ENCODE peak calls at places on chromosomes 1 and 21, in seven cellular contexts. One of them, this sample, is unnamed.

GRCh38 chr1:44501022-44501910 is 96.2 kb downstream of the RNF220 start:
- DNase-seq in lower lobe of right lung: no peak
- DNase-seq in breast epithelium: no peak
- DNase-seq in fibroblast of lung: no peak
- DNase-seq in left ventricle myocardium inferior: no peak
- DNase-seq in kidney: no peak
- DNase-seq in endodermal cell: peak; percentile 80
- DNase-seq in this sample: no peak

GRCh38 chr1:226452981-226453380 is 45.1 kb upstream of the PARP1 start:
- DNase-seq in fibroblast of lung: no peak
- DNase-seq in kidney: no peak
- DNase-seq in left ventricle myocardium inferior: no peak
- DNase-seq in endodermal cell: no peak
- DNase-seq in lower lobe of right lung: no peak
- DNase-seq in breast epithelium: no peak
- DNase-seq in this sample: no peak

GRCh38 chr1:10900691-10901090 is 104.2 kb upstream of the CASZ1 start:
- DNase-seq in fibroblast of lung: no peak
- DNase-seq in endodermal cell: peak; percentile 71
- DNase-seq in lower lobe of right lung: no peak
- DNase-seq in kidney: peak; percentile 71
- DNase-seq in left ventricle myocardium inferior: no peak
- DNase-seq in breast epithelium: peak; percentile 76
- DNase-seq in this sample: no peak

GRCh38 chr1:43945898-43946243 is 879 bp upstream of the IPO13 start:
- DNase-seq in fibroblast of lung: no peak
- DNase-seq in endodermal cell: no peak
- DNase-seq in breast epithelium: no peak
- DNase-seq in lower lobe of right lung: no peak
- DNase-seq in kidney: no peak
- DNase-seq in left ventricle myocardium inferior: no peak
- DNase-seq in this sample: no peak

GRCh38 chr1:36083635-36084501 is at the start of gene TEKT2:
- DNase-seq in breast epithelium: no peak
- DNase-seq in fibroblast of lung: peak; percentile 18
- DNase-seq in endodermal cell: peak; percentile 92
- DNase-seq in kidney: peak; percentile 86
- DNase-seq in left ventricle myocardium inferior: no peak
- DNase-seq in lower lobe of right lung: no peak
- DNase-seq in this sample: no peak

GRCh38 chr1:160546942-160547341 is 23.9 kb upstream of the SLAMF6 start:
- DNase-seq in kidney: no peak
- DNase-seq in lower lobe of right lung: peak; percentile 59
- DNase-seq in breast epithelium: no peak
- DNase-seq in fibroblast of lung: no peak
- DNase-seq in endodermal cell: no peak
- DNase-seq in left ventricle myocardium inferior: no peak
- DNase-seq in this sample: no peak

GRCh38 chr1:225855503-225856285 is 26.5 kb downstream of the TMEM63A start:
- DNase-seq in breast epithelium: no peak
- DNase-seq in fibroblast of lung: no peak
- DNase-seq in lower lobe of right lung: peak; percentile 13
- DNase-seq in endodermal cell: no peak
- DNase-seq in kidney: no peak
- DNase-seq in left ventricle myocardium inferior: no peak
- DNase-seq in this sample: no peak

GRCh38 chr1:109928591-109929111 is 18.0 kb downstream of the CSF1 start:
- DNase-seq in breast epithelium: peak; percentile 62
- DNase-seq in lower lobe of right lung: no peak
- DNase-seq in left ventricle myocardium inferior: peak; percentile 77
- DNase-seq in endodermal cell: peak; percentile 48
- DNase-seq in kidney: peak; percentile 85
- DNase-seq in fibroblast of lung: peak; percentile 78
- DNase-seq in this sample: peak; percentile 64

GRCh38 chr1:214665606-214666110 is 62.7 kb downstream of the CENPF start:
- DNase-seq in kidney: no peak
- DNase-seq in fibroblast of lung: no peak
- DNase-seq in left ventricle myocardium inferior: no peak
- DNase-seq in breast epithelium: no peak
- DNase-seq in endodermal cell: no peak
- DNase-seq in lower lobe of right lung: no peak
- DNase-seq in this sample: no peak

GRCh38 chr1:153001382-153001781 is at the start of gene SPRR3:
- DNase-seq in left ventricle myocardium inferior: no peak
- DNase-seq in fibroblast of lung: no peak
- DNase-seq in kidney: no peak
- DNase-seq in breast epithelium: no peak
- DNase-seq in lower lobe of right lung: no peak
- DNase-seq in endodermal cell: no peak
- DNase-seq in this sample: no peak

GRCh38 chr1:58608945-58609344 is 31.9 kb upstream of the TACSTD2 start:
- DNase-seq in kidney: no peak
- DNase-seq in breast epithelium: no peak
- DNase-seq in endodermal cell: no peak
- DNase-seq in fibroblast of lung: no peak
- DNase-seq in lower lobe of right lung: no peak
- DNase-seq in left ventricle myocardium inferior: no peak
- DNase-seq in this sample: no peak

GRCh38 chr1:211480941-211481545 is 10.9 kb downstream of the RD3 start:
- DNase-seq in breast epithelium: no peak
- DNase-seq in left ventricle myocardium inferior: no peak
- DNase-seq in endodermal cell: no peak
- DNase-seq in lower lobe of right lung: no peak
- DNase-seq in kidney: no peak
- DNase-seq in fibroblast of lung: no peak
- DNase-seq in this sample: no peak

GRCh38 chr1:37634554-37635308 is at the start of gene RSPO1:
- DNase-seq in fibroblast of lung: peak; percentile 20
- DNase-seq in breast epithelium: no peak
- DNase-seq in endodermal cell: peak; percentile 73
- DNase-seq in lower lobe of right lung: no peak
- DNase-seq in left ventricle myocardium inferior: no peak
- DNase-seq in kidney: peak; percentile 78
- DNase-seq in this sample: no peak

GRCh38 chr1:154431586-154432373 is 26.6 kb downstream of the IL6R start:
- DNase-seq in left ventricle myocardium inferior: no peak
- DNase-seq in lower lobe of right lung: no peak
- DNase-seq in breast epithelium: no peak
- DNase-seq in fibroblast of lung: peak; percentile 95
- DNase-seq in endodermal cell: peak; percentile 38
- DNase-seq in kidney: no peak
- DNase-seq in this sample: peak; percentile 76

GRCh38 chr1:86705633-86705985 is 1.2 kb downstream of the SH3GLB1 start:
- DNase-seq in left ventricle myocardium inferior: no peak
- DNase-seq in endodermal cell: no peak
- DNase-seq in lower lobe of right lung: no peak
- DNase-seq in breast epithelium: no peak
- DNase-seq in kidney: no peak
- DNase-seq in fibroblast of lung: peak; percentile 29
- DNase-seq in this sample: no peak

GRCh38 chr1:61079898-61080336 is 2.4 kb upstream of the NFIA start:
- DNase-seq in breast epithelium: peak; percentile 84
- DNase-seq in kidney: peak; percentile 92
- DNase-seq in fibroblast of lung: peak; percentile 90
- DNase-seq in endodermal cell: peak; percentile 87
- DNase-seq in lower lobe of right lung: peak; percentile 70
- DNase-seq in left ventricle myocardium inferior: peak; percentile 85
- DNase-seq in this sample: peak; percentile 61

GRCh38 chr1:246497331-246497915 is 9.7 kb downstream of the SMYD3 start:
- DNase-seq in lower lobe of right lung: no peak
- DNase-seq in breast epithelium: no peak
- DNase-seq in endodermal cell: no peak
- DNase-seq in left ventricle myocardium inferior: no peak
- DNase-seq in fibroblast of lung: peak; percentile 85
- DNase-seq in kidney: no peak
- DNase-seq in this sample: no peak

GRCh38 chr1:88061106-88061829 is 622.8 kb upstream of the PKN2 start:
- DNase-seq in breast epithelium: peak; percentile 20
- DNase-seq in lower lobe of right lung: no peak
- DNase-seq in fibroblast of lung: peak; percentile 79
- DNase-seq in endodermal cell: peak; percentile 84
- DNase-seq in kidney: no peak
- DNase-seq in left ventricle myocardium inferior: no peak
- DNase-seq in this sample: no peak

GRCh38 chr1:150966011-150966410 is 8.6 kb downstream of the CERS2 start:
- DNase-seq in endodermal cell: no peak
- DNase-seq in left ventricle myocardium inferior: no peak
- DNase-seq in kidney: no peak
- DNase-seq in fibroblast of lung: no peak
- DNase-seq in breast epithelium: no peak
- DNase-seq in lower lobe of right lung: no peak
- DNase-seq in this sample: no peak

GRCh38 chr1:220487297-220487820 is 40.6 kb upstream of the MARK1 start:
- DNase-seq in breast epithelium: no peak
- DNase-seq in left ventricle myocardium inferior: no peak
- DNase-seq in endodermal cell: no peak
- DNase-seq in lower lobe of right lung: no peak
- DNase-seq in kidney: no peak
- DNase-seq in fibroblast of lung: peak; percentile 42
- DNase-seq in this sample: no peak

GRCh38 chr1:246639732-246640131 is 73.5 kb downstream of the CNST start:
- DNase-seq in fibroblast of lung: no peak
- DNase-seq in kidney: no peak
- DNase-seq in breast epithelium: no peak
- DNase-seq in endodermal cell: no peak
- DNase-seq in lower lobe of right lung: no peak
- DNase-seq in left ventricle myocardium inferior: peak; percentile 24
- DNase-seq in this sample: no peak

GRCh38 chr1:37764888-37765441 is at the start of gene EPHA10:
- DNase-seq in breast epithelium: no peak
- DNase-seq in fibroblast of lung: no peak
- DNase-seq in kidney: peak; percentile 60
- DNase-seq in endodermal cell: peak; percentile 94
- DNase-seq in left ventricle myocardium inferior: no peak
- DNase-seq in lower lobe of right lung: no peak
- DNase-seq in this sample: no peak

GRCh38 chr1:79161077-79161476 is 154.5 kb upstream of the ADGRL4 start:
- DNase-seq in lower lobe of right lung: no peak
- DNase-seq in kidney: no peak
- DNase-seq in endodermal cell: no peak
- DNase-seq in fibroblast of lung: peak; percentile 54
- DNase-seq in left ventricle myocardium inferior: no peak
- DNase-seq in breast epithelium: no peak
- DNase-seq in this sample: no peak

GRCh38 chr1:107572674-107573205 is 392.2 kb downstream of the VAV3 start:
- DNase-seq in fibroblast of lung: peak; percentile 75
- DNase-seq in endodermal cell: no peak
- DNase-seq in breast epithelium: peak; percentile 44
- DNase-seq in left ventricle myocardium inferior: no peak
- DNase-seq in lower lobe of right lung: no peak
- DNase-seq in kidney: no peak
- DNase-seq in this sample: no peak

GRCh38 chr1:182309631-182310351 is 81.8 kb downstream of the GLUL start:
- DNase-seq in kidney: no peak
- DNase-seq in breast epithelium: no peak
- DNase-seq in left ventricle myocardium inferior: no peak
- DNase-seq in fibroblast of lung: no peak
- DNase-seq in endodermal cell: peak; percentile 93
- DNase-seq in lower lobe of right lung: no peak
- DNase-seq in this sample: no peak

GRCh38 chr1:47708658-47709301 is 270.9 kb downstream of the FOXD2 start:
- DNase-seq in breast epithelium: no peak
- DNase-seq in fibroblast of lung: no peak
- DNase-seq in lower lobe of right lung: no peak
- DNase-seq in endodermal cell: peak; percentile 93
- DNase-seq in left ventricle myocardium inferior: no peak
- DNase-seq in kidney: no peak
- DNase-seq in this sample: no peak

GRCh38 chr21:16124397-16125130 is 394.8 kb downstream of the USP25 start:
- DNase-seq in left ventricle myocardium inferior: no peak
- DNase-seq in kidney: no peak
- DNase-seq in breast epithelium: no peak
- DNase-seq in fibroblast of lung: peak; percentile 97
- DNase-seq in lower lobe of right lung: no peak
- DNase-seq in endodermal cell: no peak
- DNase-seq in this sample: no peak

GRCh38 chr1:171427852-171428471 is 57.4 kb upstream of the PRRC2C start:
- DNase-seq in lower lobe of right lung: no peak
- DNase-seq in left ventricle myocardium inferior: no peak
- DNase-seq in endodermal cell: no peak
- DNase-seq in fibroblast of lung: no peak
- DNase-seq in kidney: no peak
- DNase-seq in breast epithelium: no peak
- DNase-seq in this sample: no peak

GRCh38 chr1:205837380-205837970 is 12.5 kb downstream of the PM20D1 start:
- DNase-seq in kidney: no peak
- DNase-seq in left ventricle myocardium inferior: no peak
- DNase-seq in breast epithelium: no peak
- DNase-seq in lower lobe of right lung: no peak
- DNase-seq in fibroblast of lung: no peak
- DNase-seq in endodermal cell: no peak
- DNase-seq in this sample: no peak

GRCh38 chr1:77706321-77706720 is 23.9 kb upstream of the ZZZ3 start:
- DNase-seq in endodermal cell: no peak
- DNase-seq in fibroblast of lung: peak; percentile 17
- DNase-seq in kidney: no peak
- DNase-seq in lower lobe of right lung: no peak
- DNase-seq in left ventricle myocardium inferior: no peak
- DNase-seq in breast epithelium: no peak
- DNase-seq in this sample: no peak
- H3K4me1 ChIP-seq in endodermal cell: no peaks in the 10 kb centered on the region
- H3K4me1 ChIP-seq in fibroblast of lung: no peaks in the 10 kb centered on the region
- H3K4me1 ChIP-seq in kidney: no peaks in the 10 kb centered on the region
- H3K4me1 ChIP-seq in lower lobe of right lung: no peaks in the 10 kb centered on the region
- H3K4me1 ChIP-seq in left ventricle myocardium inferior: no peaks in the 10 kb centered on the region
- H3K4me1 ChIP-seq in breast epithelium: no peaks in the 10 kb centered on the region
- H3K4me1 ChIP-seq in this sample: no peaks in the 10 kb centered on the region

GRCh38 chr1:29256395-29256794 is 20.1 kb downstream of the PTPRU start:
- DNase-seq in fibroblast of lung: no peak
- DNase-seq in endodermal cell: peak; percentile 70
- DNase-seq in breast epithelium: no peak
- DNase-seq in left ventricle myocardium inferior: no peak
- DNase-seq in lower lobe of right lung: no peak
- DNase-seq in kidney: no peak
- DNase-seq in this sample: no peak
- H3K4me3 ChIP-seq in fibroblast of lung: no peak overlapping the region
- H3K4me3 ChIP-seq in endodermal cell: no peak overlapping the region
- H3K4me3 ChIP-seq in breast epithelium: no peak overlapping the region
- H3K4me3 ChIP-seq in left ventricle myocardium inferior: no peak overlapping the region
- H3K4me3 ChIP-seq in lower lobe of right lung: no peak overlapping the region
- H3K4me3 ChIP-seq in kidney: no peak overlapping the region
- H3K4me3 ChIP-seq in this sample: no peak overlapping the region

DNA sequence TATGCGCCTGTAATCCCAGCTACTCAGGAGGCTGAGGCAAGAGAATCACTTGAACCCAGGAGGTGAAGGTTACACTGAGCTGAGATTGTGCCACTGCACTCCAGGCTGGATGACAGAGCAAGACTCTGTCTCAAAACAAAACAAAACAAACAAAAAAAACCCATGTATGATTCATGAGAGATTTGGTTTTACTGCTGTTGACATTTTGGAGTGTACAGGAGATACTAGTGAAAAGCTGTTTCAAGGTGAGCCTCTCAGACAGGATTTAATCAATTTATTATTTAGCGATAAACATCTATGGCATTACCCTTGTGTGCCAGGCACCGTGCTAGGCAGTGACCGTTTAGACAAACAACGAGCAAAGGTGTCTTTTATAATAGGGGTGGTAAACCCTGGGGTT is 16.5 kb downstream of the LHX4 start:
- DNase-seq in left ventricle myocardium inferior: no peak
- DNase-seq in fibroblast of lung: no peak
- DNase-seq in endodermal cell: no peak
- DNase-seq in lower lobe of right lung: peak; percentile 23
- DNase-seq in kidney: no peak
- DNase-seq in breast epithelium: no peak
- DNase-seq in this sample: no peak
- TF ChIP-seq CTCF in left ventricle myocardium inferior: no peak
- TF ChIP-seq CTCF in fibroblast of lung: no peak
- TF ChIP-seq CTCF in endodermal cell: no peak
- TF ChIP-seq CTCF in lower lobe of right lung: no peak
- TF ChIP-seq CTCF in kidney: no peak
- TF ChIP-seq CTCF in breast epithelium: no peak
- TF ChIP-seq CTCF in this sample: no peak

GRCh38 chr21:14531927-14532326 is 14.2 kb downstream of the SAMSN1 start:
- DNase-seq in endodermal cell: no peak
- DNase-seq in lower lobe of right lung: no peak
- DNase-seq in left ventricle myocardium inferior: no peak
- DNase-seq in kidney: no peak
- DNase-seq in fibroblast of lung: no peak
- DNase-seq in breast epithelium: no peak
- DNase-seq in this sample: no peak
- H3K4me1 ChIP-seq in endodermal cell: no peaks in the 10 kb centered on the region
- H3K4me1 ChIP-seq in lower lobe of right lung: no peaks in the 10 kb centered on the region
- H3K4me1 ChIP-seq in left ventricle myocardium inferior: no peaks in the 10 kb centered on the region
- H3K4me1 ChIP-seq in kidney: no peaks in the 10 kb centered on the region
- H3K4me1 ChIP-seq in fibroblast of lung: no peaks in the 10 kb centered on the region
- H3K4me1 ChIP-seq in breast epithelium: no peaks in the 10 kb centered on the region
- H3K4me1 ChIP-seq in this sample: no peaks in the 10 kb centered on the region